ENCODE peak calls at places on chromosome 18, in eight cellular contexts. L, J, V, F, R, U, W and I are unnamed samples. For H3K4me1, the result is how much of the 10 kb centered on the place peaks cover.

GRCh38 chr18:50158866-50159653 is 35.9 kb downstream of the MYO5B start:
- DNase-seq in R (no peak), F (peak), J (peak), L (no peak), W (no peak), V (peak), U (no peak), I (no peak)

GRCh38 chr18:21826196-21826595 is 85.6 kb downstream of the MIB1 start:
- DNase-seq in L (peak), J (no peak), U (no peak), V (peak), F (peak), W (no peak), R (no peak), I (peak)

GRCh38 chr18:59697236-59697932 is at the start of gene CCBE1:
- DNase-seq in J (peak), U (peak), W (peak), F (peak), V (peak), R (no peak), L (peak), I (peak)

GRCh38 chr18:59123588-59124369 is 15.9 kb upstream of the SEC11C start:
- DNase-seq in R (no peak), U (no peak), W (no peak), V (no peak), J (no peak), F (peak), L (peak), I (peak)

GRCh38 chr18:76376668-76377358 is 118.2 kb downstream of the ZNF516 start:
- DNase-seq in W (no peak), R (no peak), F (no peak), J (no peak), L (no peak), U (no peak), V (no peak), I (no peak)

GRCh38 chr18:28468903-28469302 is 292.0 kb upstream of the CDH2 start:
- DNase-seq in L (no peak), V (no peak), W (no peak), U (no peak), F (no peak), J (no peak), R (no peak), I (no peak)

GRCh38 chr18:78862395-78862794 is 117.2 kb upstream of the SALL3 start:
- DNase-seq in W (no peak), U (no peak), L (no peak), R (peak), F (no peak), J (no peak), V (no peak), I (no peak)

GRCh38 chr18:32019251-32019943 is 772 bp downstream of the RNF125 start:
- DNase-seq in W (peak), L (no peak), J (peak), U (peak), R (no peak), V (peak), F (peak), I (peak)

GRCh38 chr18:62126776-62127175 is 60.1 kb downstream of the PIGN start:
- DNase-seq in W (no peak), L (no peak), V (no peak), F (peak), R (no peak), U (no peak), J (no peak), I (no peak)

GRCh38 chr18:49898421-49898820 is 85.1 kb upstream of the ACAA2 start:
- DNase-seq in F (peak), V (peak), L (peak), W (peak), R (peak), J (peak), U (peak), I (peak)

GRCh38 chr18:37282386-37283037 is 283.1 kb downstream of the CELF4 start:
- DNase-seq in R (peak), V (peak), U (peak), L (no peak), F (peak), W (peak), J (no peak), I (peak)

GRCh38 chr18:13437034-13437433 is 218.5 kb downstream of the LDLRAD4 start:
- DNase-seq in V (no peak), J (no peak), W (no peak), F (no peak), R (no peak), L (no peak), U (no peak), I (no peak)
- H3K9ac ChIP-seq in V (no peak), J (no peak), W (no peak), F (no peak), R (no peak), L (no peak), U (no peak), I (no peak)

GRCh38 chr18:56469582-56469981 is 168.8 kb downstream of the TXNL1 start:
- DNase-seq in F (peak), V (no peak), J (no peak), W (no peak), L (peak), U (no peak), R (no peak), I (no peak)
- H3K4me1 ChIP-seq in F (under half), V (under half), J (under half), W (under half), L (under half), U (under half), R (under half), I (under half)

DNA sequence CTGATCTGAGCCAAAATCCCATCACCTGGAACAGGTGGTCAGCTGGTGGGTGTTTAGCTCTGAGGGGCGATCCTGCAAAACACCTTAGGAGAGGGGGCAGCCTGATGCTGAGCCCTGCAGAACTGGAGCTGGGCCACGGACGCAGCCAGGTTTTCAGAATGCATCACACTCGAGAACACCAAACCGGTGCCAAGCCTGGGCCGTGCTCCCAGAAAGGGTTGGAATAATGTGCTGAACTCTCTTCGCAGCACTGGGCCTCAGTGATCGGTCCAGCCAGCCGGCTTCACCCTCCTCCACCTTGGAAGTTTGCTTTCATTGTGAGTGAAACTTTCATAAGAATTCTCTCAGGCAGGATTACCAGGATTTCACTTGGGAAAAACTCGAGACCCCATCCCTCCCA is 56.5 kb upstream of the TTC39C start:
- DNase-seq in W (no peak), R (no peak), V (no peak), L (no peak), U (no peak), J (no peak), F (no peak), I (no peak)
- H3K9ac ChIP-seq in W (no peak), R (no peak), V (no peak), L (no peak), U (no peak), J (no peak), F (no peak), I (no peak)

GRCh38 chr18:57747809-57748680 is 55.1 kb downstream of the ATP8B1 start:
- DNase-seq in L (no peak), V (no peak), W (no peak), R (peak), U (no peak), F (no peak), J (no peak), I (no peak)

GRCh38 chr18:57748770-57749603 is 54.1 kb downstream of the ATP8B1 start:
- DNase-seq in R (peak), J (no peak), V (no peak), U (no peak), L (peak), F (peak), W (peak), I (peak)

GRCh38 chr18:57754577-57755330 is 48.4 kb downstream of the ATP8B1 start:
- DNase-seq in U (no peak), J (no peak), R (no peak), F (no peak), L (no peak), V (no peak), W (no peak), I (no peak)

GRCh38 chr18:57753063-57753462 is 50.1 kb downstream of the ATP8B1 start:
- DNase-seq in W (no peak), J (no peak), L (no peak), F (no peak), V (no peak), U (no peak), R (no peak), I (no peak)

GRCh38 chr18:57749604-57749970 is 53.5 kb downstream of the ATP8B1 start:
- DNase-seq in L (no peak), W (no peak), R (no peak), J (no peak), U (no peak), F (no peak), V (no peak), I (no peak)
- H3K4me1 ChIP-seq in L (under half), W (under half), R (under half), J (under half), U (under half), F (under half), V (under half), I (under half)